ENCODE peak calls at places on chromosomes 4 and X, in nine cellular contexts. I, Z, E, T, G, Y, O, H and S are unnamed samples.

GRCh38 chr4:20444599-20445337 is 193.1 kb downstream of the SLIT2 start:
- DNase-seq in I (no peak), Z (no peak), E (no peak), T (no peak), G (no peak), Y (no peak), O (no peak), H (no peak), S (no peak)

GRCh38 chr4:152594981-152595916 is 59.4 kb upstream of the FBXW7 start:
- DNase-seq in I (no peak), Z (no peak), E (no peak), T (no peak), G (no peak), Y (no peak), O (peak), H (no peak), S (no peak)

GRCh38 chr4:70705856-70706461 is 15.8 kb upstream of the RUFY3 start:
- DNase-seq in I (no peak), Z (no peak), E (no peak), T (no peak), G (no peak), Y (no peak), O (peak), H (peak), S (no peak)

GRCh38 chr4:3361406-3361805 is 68.6 kb downstream of the RGS12 start:
- DNase-seq in I (no peak), Z (no peak), E (no peak), T (no peak), G (no peak), Y (no peak), O (no peak), H (no peak), S (no peak)

GRCh38 chr4:106369456-106370060 is 980 bp upstream of the GIMD1 start:
- DNase-seq in I (peak), Z (no peak), E (peak), T (no peak), G (no peak), Y (peak), O (peak), H (peak), S (no peak)

GRCh38 chr4:150782311-150782710 is 200.4 kb downstream of the MAB21L2 start:
- DNase-seq in I (no peak), Z (no peak), E (no peak), T (no peak), G (no peak), Y (no peak), O (no peak), H (peak), S (peak)

GRCh38 chr4:17762705-17763104 is 18.7 kb downstream of the FAM184B start:
- DNase-seq in I (no peak), Z (no peak), E (no peak), T (no peak), G (no peak), Y (no peak), O (peak), H (peak), S (no peak)

GRCh38 chr4:175346381-175346780 is 428.2 kb downstream of the ADAM29 start:
- DNase-seq in I (no peak), Z (no peak), E (no peak), T (no peak), G (no peak), Y (peak), O (peak), H (no peak), S (no peak)

GRCh38 chrX:25640276-25640675 is 497.9 kb upstream of the MAGEB18 start:
- DNase-seq in I (no peak), Z (no peak), E (no peak), T (no peak), G (no peak), Y (no peak), O (no peak), H (no peak), S (no peak)

GRCh38 chrX:3393168-3393567 is 46.7 kb upstream of the MXRA5 start:
- DNase-seq in I (no peak), Z (no peak), E (no peak), T (no peak), G (no peak), Y (no peak), O (no peak), H (no peak), S (no peak)

GRCh38 chrX:47358387-47359065 is 11.9 kb upstream of the ZNF157 start:
- DNase-seq in I (no peak), Z (no peak), E (no peak), T (no peak), G (no peak), Y (no peak), O (peak), H (no peak), S (no peak)

GRCh38 chrX:32745323-32745722 is 466.0 kb downstream of the DMD start:
- DNase-seq in I (no peak), Z (no peak), E (no peak), T (no peak), G (no peak), Y (no peak), O (no peak), H (no peak), S (no peak)

GRCh38 chr4:184961693-184962092 is 56.6 kb upstream of the HELT start:
- DNase-seq in I (no peak), Z (no peak), E (peak), T (no peak), G (peak), Y (no peak), O (no peak), H (no peak), S (no peak)

GRCh38 chr4:186669735-186670134 is 53.9 kb downstream of the FAT1 start:
- DNase-seq in I (no peak), Z (no peak), E (no peak), T (no peak), G (no peak), Y (no peak), O (no peak), H (peak), S (no peak)

GRCh38 chr4:48223633-48224295 is 45.9 kb downstream of the TEC start:
- DNase-seq in I (no peak), Z (no peak), E (peak), T (no peak), G (no peak), Y (peak), O (peak), H (peak), S (no peak)

GRCh38 chrX:10015711-10016515 is 48.8 kb downstream of the CLDN34 start:
- DNase-seq in I (no peak), Z (peak), E (peak), T (no peak), G (no peak), Y (no peak), O (peak), H (peak), S (no peak)

GRCh38 chr4:98491862-98492554 is 166.4 kb downstream of the TSPAN5 start:
- DNase-seq in I (no peak), Z (no peak), E (no peak), T (no peak), G (no peak), Y (no peak), O (no peak), H (peak), S (no peak)

GRCh38 chr4:173432430-173432829 is 33.5 kb upstream of the SCRG1 start:
- DNase-seq in I (no peak), Z (no peak), E (no peak), T (no peak), G (no peak), Y (no peak), O (no peak), H (no peak), S (no peak)

GRCh38 chr4:154119317-154119716 is 330.4 kb upstream of the SFRP2 start:
- DNase-seq in I (no peak), Z (no peak), E (no peak), T (no peak), G (no peak), Y (no peak), O (no peak), H (no peak), S (no peak)
- TF ChIP-seq CTCF in I (no peak), Z (no peak), E (no peak), T (no peak), G (no peak), Y (no peak), O (no peak), H (peak), S (no peak)

DNA sequence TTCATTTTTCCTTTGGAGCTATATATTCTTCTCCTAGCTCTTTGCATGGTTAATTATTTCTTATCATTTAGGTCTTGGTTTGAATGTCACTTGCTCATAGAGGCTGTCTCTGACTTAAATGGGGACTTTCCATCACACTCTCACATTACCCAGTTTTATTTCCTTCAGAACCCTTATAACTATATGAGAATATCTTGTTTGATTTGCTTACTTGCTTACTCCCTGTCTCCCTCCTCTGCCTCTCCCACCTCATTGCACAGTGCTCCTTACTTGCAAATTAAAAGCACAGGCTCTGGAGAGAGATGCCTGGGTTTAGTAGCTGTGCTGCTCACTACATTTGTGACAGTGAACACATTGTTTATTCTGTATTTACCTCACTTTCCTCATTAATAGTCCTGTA is 174.6 kb downstream of the SOWAHB start:
- DNase-seq in I (no peak), Z (no peak), E (no peak), T (no peak), G (no peak), Y (no peak), O (peak), H (peak), S (no peak)
- TF ChIP-seq CTCF in I (no peak), Z (no peak), E (no peak), T (no peak), G (no peak), Y (peak), O (peak), H (peak), S (no peak)

DNA sequence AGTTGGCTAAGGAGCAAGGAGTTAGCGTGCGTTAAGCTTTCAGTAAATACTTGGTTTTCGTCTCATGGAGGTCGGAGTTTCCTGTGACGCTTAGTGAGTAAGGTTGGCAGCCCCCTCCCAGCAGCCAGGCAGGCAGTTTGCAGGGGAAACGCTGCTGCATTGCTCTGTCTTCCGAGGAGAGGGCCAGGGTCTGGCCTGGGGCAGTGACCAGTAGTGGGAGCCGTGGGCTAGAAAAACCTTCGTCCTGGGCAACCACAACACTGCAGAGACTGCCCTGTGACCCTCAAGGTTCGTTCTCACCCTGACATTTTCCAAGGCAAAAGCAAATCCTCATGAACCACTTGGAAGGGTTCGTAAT is 432 bp downstream of the TMEM175 start:
- DNase-seq in I (no peak), Z (no peak), E (no peak), T (no peak), G (no peak), Y (no peak), O (no peak), H (no peak), S (no peak)
- TF ChIP-seq CTCF in I (no peak), Z (no peak), E (peak), T (no peak), G (no peak), Y (no peak), O (peak), H (no peak), S (no peak)

GRCh38 chr4:139286186-139286698 is 6.2 kb upstream of the MGARP start:
- DNase-seq in I (no peak), Z (no peak), E (no peak), T (no peak), G (no peak), Y (no peak), O (no peak), H (peak), S (no peak)
- TF ChIP-seq CTCF in I (no peak), Z (no peak), E (no peak), T (no peak), G (no peak), Y (no peak), O (no peak), H (no peak), S (no peak)

GRCh38 chr4:88750369-88750768 is 52.7 kb upstream of the NAP1L5 start:
- DNase-seq in I (no peak), Z (no peak), E (no peak), T (no peak), G (no peak), Y (no peak), O (no peak), H (no peak), S (no peak)

GRCh38 chr4:88752076-88752463 is 54.4 kb upstream of the NAP1L5 start:
- DNase-seq in I (no peak), Z (no peak), E (no peak), T (no peak), G (no peak), Y (no peak), O (no peak), H (no peak), S (no peak)

GRCh38 chr4:88753658-88754431 is 56.2 kb upstream of the NAP1L5 start:
- DNase-seq in I (no peak), Z (no peak), E (no peak), T (no peak), G (no peak), Y (no peak), O (no peak), H (no peak), S (no peak)

GRCh38 chr4:88751258-88752075 is 53.8 kb upstream of the NAP1L5 start:
- DNase-seq in I (no peak), Z (no peak), E (no peak), T (no peak), G (no peak), Y (no peak), O (peak), H (peak), S (no peak)

GRCh38 chr4:88752754-88753153 is 55.1 kb upstream of the NAP1L5 start:
- DNase-seq in I (no peak), Z (no peak), E (no peak), T (no peak), G (no peak), Y (no peak), O (peak), H (no peak), S (no peak)
- TF ChIP-seq CTCF in I (no peak), Z (no peak), E (no peak), T (no peak), G (no peak), Y (no peak), O (no peak), H (no peak), S (no peak)

GRCh38 chrX:110732274-110732673 is 63.3 kb downstream of the CHRDL1 start:
- DNase-seq in I (no peak), Z (peak), E (no peak), T (no peak), G (no peak), Y (no peak), O (no peak), H (no peak), S (no peak)

GRCh38 chrX:110734894-110735541 is 60.6 kb downstream of the CHRDL1 start:
- DNase-seq in I (no peak), Z (no peak), E (peak), T (no peak), G (no peak), Y (no peak), O (no peak), H (peak), S (no peak)

GRCh38 chrX:110733166-110733565 is 62.5 kb downstream of the CHRDL1 start:
- DNase-seq in I (no peak), Z (no peak), E (no peak), T (no peak), G (no peak), Y (no peak), O (no peak), H (peak), S (no peak)
- TF ChIP-seq CTCF in I (no peak), Z (no peak), E (no peak), T (no peak), G (no peak), Y (no peak), O (no peak), H (no peak), S (no peak)

GRCh38 chrX:110852180-110852579 is 56.6 kb upstream of the CHRDL1 start:
- DNase-seq in I (no peak), Z (no peak), E (no peak), T (no peak), G (no peak), Y (no peak), O (peak), H (peak), S (no peak)

GRCh38 chrX:110851780-110852179 is 56.2 kb upstream of the CHRDL1 start:
- DNase-seq in I (no peak), Z (no peak), E (peak), T (no peak), G (no peak), Y (no peak), O (peak), H (peak), S (no peak)

GRCh38 chrX:110858565-110858964 is 62.9 kb upstream of the CHRDL1 start:
- DNase-seq in I (no peak), Z (no peak), E (no peak), T (no peak), G (no peak), Y (no peak), O (no peak), H (no peak), S (no peak)

GRCh38 chrX:110853610-110854009 is 58.0 kb upstream of the CHRDL1 start:
- DNase-seq in I (peak), Z (no peak), E (no peak), T (no peak), G (no peak), Y (no peak), O (peak), H (peak), S (no peak)
- TF ChIP-seq CTCF in I (no peak), Z (peak), E (peak), T (peak), G (peak), Y (peak), O (peak), H (no peak), S (peak)

GRCh38 chr4:2071252-2071911 is 12.3 kb downstream of the NAT8L start:
- DNase-seq in I (no peak), Z (no peak), E (no peak), T (peak), G (no peak), Y (no peak), O (no peak), H (no peak), S (no peak)
- TF ChIP-seq CTCF in I (no peak), Z (no peak), E (no peak), T (no peak), G (no peak), Y (no peak), O (no peak), H (no peak), S (no peak)